ENCODE peak calls at places on chromosomes 1 and 21, in six cellular contexts. R, V, U, A, F and Q are unnamed samples.

GRCh38 chr1:160628799-160629263 is 18.0 kb downstream of the SLAMF1 start:
- DNase-seq in R (no peak), V (no peak), U (no peak), A (no peak), F (no peak), Q (no peak)

GRCh38 chr1:223473576-223474344 is 80.5 kb downstream of the CCDC185 start:
- DNase-seq in R (no peak), V (no peak), U (no peak), A (no peak), F (no peak), Q (no peak)

GRCh38 chr1:21239181-21239580 is 51.1 kb downstream of the ECE1 start:
- DNase-seq in R (peak), V (no peak), U (no peak), A (no peak), F (no peak), Q (no peak)

GRCh38 chr1:228136908-228137307 is 3.2 kb upstream of the GUK1 start:
- DNase-seq in R (no peak), V (no peak), U (no peak), A (no peak), F (no peak), Q (no peak)

GRCh38 chr1:21931171-21932093 is 5.7 kb downstream of the HSPG2 start:
- DNase-seq in R (peak), V (no peak), U (no peak), A (peak), F (peak), Q (peak)

GRCh38 chr1:1236945-1237873 is 5.2 kb downstream of the B3GALT6 start:
- DNase-seq in R (no peak), V (no peak), U (no peak), A (no peak), F (no peak), Q (no peak)

GRCh38 chr1:168947039-168947438 is 159.5 kb upstream of the ATP1B1 start:
- DNase-seq in R (no peak), V (no peak), U (no peak), A (no peak), F (no peak), Q (no peak)

GRCh38 chr1:209748620-209749019 is 7.2 kb upstream of the TRAF3IP3 start:
- DNase-seq in R (no peak), V (peak), U (no peak), A (no peak), F (no peak), Q (no peak)

GRCh38 chr1:61441723-61442262 is 283.1 kb downstream of the TM2D1 start:
- DNase-seq in R (peak), V (no peak), U (no peak), A (peak), F (peak), Q (no peak)

GRCh38 chr1:45381243-45381642 is 41.0 kb upstream of the MUTYH start:
- DNase-seq in R (no peak), V (no peak), U (no peak), A (no peak), F (no peak), Q (no peak)

DNA sequence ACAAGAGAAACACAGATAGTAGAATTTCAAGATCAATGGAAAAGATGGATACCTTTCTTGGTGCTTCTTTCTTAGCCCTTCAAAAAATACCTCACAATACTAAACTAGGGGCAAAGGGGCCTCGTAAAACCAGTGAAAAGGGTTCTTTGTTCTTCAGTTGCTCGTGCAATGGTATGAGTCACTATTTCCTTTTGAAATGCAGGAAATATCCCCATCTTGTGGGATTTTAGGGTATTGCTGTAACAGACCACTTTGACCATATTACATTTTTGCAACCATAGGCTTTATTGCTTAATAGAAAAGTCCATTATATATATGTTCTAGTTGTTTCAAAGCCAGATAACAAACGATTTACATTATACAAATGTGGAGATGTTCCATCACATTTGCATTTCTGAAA is 88.7 kb upstream of the PKN2 start:
- DNase-seq in R (peak), V (peak), U (no peak), A (peak), F (peak), Q (peak)
- TF ChIP-seq CTCF in R (peak), V (peak), U (peak), A (peak), F (peak), Q (peak)

GRCh38 chr21:34130598-34130985 is 57.2 kb downstream of the MRPS6 start:
- DNase-seq in R (no peak), V (no peak), U (no peak), A (no peak), F (no peak), Q (no peak)
- H3K4me3 ChIP-seq in R (no peak), V (peak), U (peak), A (no peak), F (no peak), Q (no peak)

GRCh38 chr1:248152056-248152827 is 7.3 kb downstream of the OR2M5 start:
- DNase-seq in R (no peak), V (no peak), U (no peak), A (no peak), F (no peak), Q (no peak)
- TF ChIP-seq CTCF in R (no peak), V (no peak), U (no peak), A (no peak), F (no peak), Q (no peak)

DNA sequence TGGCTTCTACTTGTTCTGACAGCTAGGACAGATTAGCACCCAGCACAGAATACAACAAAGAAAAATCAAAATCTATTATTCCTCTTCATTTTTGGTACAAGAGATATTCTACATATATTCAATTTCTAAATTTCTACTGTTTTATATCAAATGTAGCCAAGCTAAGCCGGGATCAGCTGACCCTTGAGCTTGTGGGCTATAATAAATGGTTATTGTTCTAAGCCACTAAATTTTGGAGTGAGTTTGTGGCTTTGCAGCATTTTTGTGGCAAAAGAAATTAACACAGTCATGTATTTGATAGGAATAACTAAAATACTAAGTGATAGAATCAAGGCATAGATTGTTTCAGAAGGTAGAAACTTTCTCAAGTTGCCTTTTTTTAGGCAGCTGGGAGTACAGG is 50.7 kb downstream of the APP start:
- DNase-seq in R (no peak), V (no peak), U (no peak), A (no peak), F (no peak), Q (no peak)
- H3K4me3 ChIP-seq in R (no peak), V (no peak), U (no peak), A (no peak), F (no peak), Q (no peak)

GRCh38 chr1:18955442-18956188 is 861 bp downstream of the IFFO2 start:
- DNase-seq in R (peak), V (peak), U (peak), A (peak), F (peak), Q (no peak)
- TF ChIP-seq CTCF in R (no peak), V (no peak), U (no peak), A (no peak), F (no peak), Q (no peak)

GRCh38 chr1:156368889-156369684 is at the start of gene RHBG:
- DNase-seq in R (peak), V (peak), U (peak), A (no peak), F (no peak), Q (peak)
- H3K4me3 ChIP-seq in R (peak), V (peak), U (peak), A (peak), F (peak), Q (peak)

DNA sequence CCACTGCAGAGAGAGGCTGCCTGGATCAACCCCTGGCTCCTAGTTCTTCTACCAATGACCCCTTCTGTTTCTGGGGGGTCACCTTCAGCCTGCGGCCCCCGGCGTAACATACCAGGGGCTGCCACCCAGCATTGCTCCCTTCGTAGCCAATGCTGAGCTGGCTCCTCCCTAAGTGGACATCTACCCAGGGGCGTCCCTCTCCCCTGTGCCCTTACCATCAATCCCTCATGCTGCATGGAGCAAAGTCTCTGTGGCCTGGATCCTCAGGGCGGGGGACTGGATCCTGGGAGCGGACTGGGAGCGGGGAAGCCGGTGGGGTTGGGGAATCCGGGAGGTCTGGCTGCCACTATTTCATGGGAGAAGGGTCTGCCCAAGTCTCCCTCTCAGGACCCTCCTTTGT is 28.6 kb downstream of the TRIM67 start:
- DNase-seq in R (no peak), V (no peak), U (no peak), A (no peak), F (no peak), Q (no peak)
- TF ChIP-seq CTCF in R (no peak), V (no peak), U (no peak), A (no peak), F (no peak), Q (no peak)